ENCODE peak calls at places on chromosomes 3 and 15, in eight cellular contexts. J is heart right ventricle; I is uterus; X is CD8-positive, alpha-beta T cell; W is trophoblast cell; V is upper lobe of right lung; E is psoas muscle; K is colonic mucosa. P is an unnamed sample. For H3K4me1, the result is how much of the 10 kb centered on the place peaks cover.

GRCh38 chr15:58279654-58280053 is 141.5 kb downstream of the AQP9 start:
- DNase-seq in W (no peak), J (no peak), I (no peak), K (no peak), X (no peak), V (no peak), E (no peak), P (no peak)

GRCh38 chr3:28077566-28077965 is 163.9 kb upstream of the CMC1 start:
- DNase-seq in X (no peak), E (peak), J (peak), K (no peak), W (no peak), I (peak), V (peak), P (no peak)

GRCh38 chr15:38260077-38260476 is 7.4 kb downstream of the SPRED1 start:
- DNase-seq in W (no peak), J (no peak), I (no peak), V (no peak), E (no peak), K (no peak), X (no peak), P (no peak)

GRCh38 chr3:115912372-115912771 is 289.1 kb downstream of the GAP43 start:
- DNase-seq in J (peak), E (peak), W (no peak), K (peak), X (no peak), I (no peak), V (peak), P (no peak)

GRCh38 chr3:143280984-143281383 is 161.4 kb downstream of the CHST2 start:
- DNase-seq in W (no peak), I (no peak), J (no peak), K (no peak), V (no peak), E (no peak), X (no peak), P (no peak)

GRCh38 chr3:136189859-136190617 is 6.1 kb downstream of the MSL2 start:
- DNase-seq in E (no peak), K (no peak), J (no peak), V (no peak), W (no peak), I (no peak), X (no peak), P (no peak)

GRCh38 chr3:73625124-73625665 is 454 bp upstream of the PDZRN3 start:
- DNase-seq in I (peak), K (peak), V (no peak), W (no peak), E (peak), X (no peak), J (peak), P (no peak)

GRCh38 chr15:79170256-79170664 is 79.7 kb upstream of the RASGRF1 start:
- DNase-seq in V (no peak), W (peak), J (peak), K (no peak), E (peak), I (no peak), X (no peak), P (no peak)

GRCh38 chr3:119025390-119025789 is 9.3 kb downstream of the IGSF11 start:
- DNase-seq in W (no peak), E (no peak), K (no peak), V (no peak), J (no peak), X (no peak), I (no peak), P (no peak)

GRCh38 chr15:31391687-31392671 is 65.3 kb downstream of the KLF13 start:
- DNase-seq in J (peak), V (peak), E (peak), X (peak), I (peak), W (peak), K (peak), P (peak)

GRCh38 chr3:135393898-135394525 is 571.5 kb upstream of the PPP2R3A start:
- DNase-seq in E (no peak), X (no peak), I (no peak), J (no peak), W (no peak), K (no peak), V (no peak), P (no peak)

GRCh38 chr3:152458725-152459515 is 190.2 kb downstream of the MBNL1 start:
- DNase-seq in V (no peak), X (no peak), J (no peak), W (no peak), K (no peak), I (no peak), E (no peak), P (no peak)

GRCh38 chr3:48268381-48268935 is 27.6 kb downstream of the ZNF589 start:
- DNase-seq in I (no peak), K (peak), X (peak), W (no peak), J (no peak), V (no peak), E (no peak), P (peak)

GRCh38 chr3:94967196-94967595 is 904.3 kb downstream of the NSUN3 start:
- DNase-seq in W (no peak), E (no peak), V (no peak), K (no peak), X (no peak), J (no peak), I (no peak), P (no peak)

GRCh38 chr15:49438970-49439631 is 16.1 kb downstream of the FGF7 start:
- DNase-seq in W (no peak), X (no peak), E (no peak), J (peak), I (peak), V (no peak), K (no peak), P (no peak)

GRCh38 chr3:140128217-140129137 is 193.5 kb downstream of the CLSTN2 start:
- DNase-seq in X (no peak), V (peak), W (no peak), E (peak), J (peak), I (no peak), K (peak), P (no peak)

GRCh38 chr3:35965908-35966307 is 326.6 kb downstream of the ARPP21 start:
- DNase-seq in W (no peak), X (no peak), I (no peak), K (no peak), E (no peak), J (no peak), V (no peak), P (no peak)

GRCh38 chr15:78993257-78993930 is 48.5 kb upstream of the CTSH start:
- DNase-seq in E (no peak), J (no peak), K (no peak), X (no peak), I (no peak), W (no peak), V (no peak), P (no peak)

GRCh38 chr15:99437315-99438221 is 128.2 kb upstream of the MEF2A start:
- DNase-seq in W (no peak), E (peak), I (peak), X (no peak), V (peak), K (peak), J (no peak), P (no peak)

GRCh38 chr15:77706482-77707244 is 74.0 kb upstream of the LINGO1 start:
- DNase-seq in V (no peak), K (no peak), I (no peak), J (no peak), E (no peak), W (no peak), X (no peak), P (no peak)

GRCh38 chr15:43900964-43901363 is 74.2 kb downstream of the WDR76 start:
- DNase-seq in X (no peak), I (no peak), E (no peak), J (no peak), V (no peak), K (no peak), W (no peak), P (no peak)

GRCh38 chr15:35047528-35047927 is 37.6 kb downstream of the NANOGP8 start:
- DNase-seq in W (no peak), V (no peak), X (no peak), E (no peak), K (no peak), I (no peak), J (no peak), P (no peak)

GRCh38 chr15:26477044-26477443 is 295.8 kb downstream of the GABRB3 start:
- DNase-seq in K (no peak), I (no peak), W (no peak), V (no peak), X (no peak), E (no peak), J (no peak), P (no peak)
- H3K4me3 ChIP-seq in K (no peak), I (no peak), W (no peak), V (no peak), X (no peak), E (no peak), J (no peak), P (no peak)

DNA sequence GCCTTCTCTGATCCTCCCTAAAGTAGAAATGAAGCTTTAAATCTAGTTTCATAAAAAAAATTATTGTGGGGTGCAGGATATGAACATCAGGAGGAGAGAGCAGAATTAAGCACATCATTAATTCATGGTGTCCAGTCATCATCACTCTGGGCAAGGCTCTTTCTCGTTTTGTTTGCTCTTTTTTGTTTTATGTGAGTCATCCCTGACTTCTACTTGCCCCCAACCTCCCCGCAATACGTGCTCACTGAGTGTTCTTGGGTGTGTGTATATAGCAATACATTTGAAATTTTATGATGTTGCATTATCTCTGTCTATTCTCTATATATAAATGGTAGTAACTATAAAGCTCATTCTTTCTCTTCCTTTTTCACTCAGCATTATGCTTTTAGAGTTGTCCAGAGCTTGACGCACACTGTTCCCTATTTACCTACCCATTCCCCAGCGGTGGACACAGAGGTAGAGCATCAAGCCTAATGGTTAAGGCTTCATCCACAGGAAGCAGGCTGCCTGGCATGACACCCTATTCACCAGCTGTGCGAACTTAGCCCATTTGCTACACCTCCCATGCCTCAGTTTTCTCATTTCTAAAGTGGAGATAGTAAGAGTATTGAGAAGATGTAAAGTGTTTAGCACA is 72.3 kb downstream of the CD200R1L start:
- DNase-seq in E (no peak), J (no peak), I (no peak), V (no peak), K (no peak), X (no peak), W (no peak), P (no peak)
- H3K4me1 ChIP-seq in E (under half), J (under half), I (under half), V (under half), K (under half), X (under half), W (under half), P (under half)

GRCh38 chr3:126927846-126928245 is 55.1 kb upstream of the PLXNA1 start:
- DNase-seq in X (no peak), J (no peak), I (no peak), V (no peak), E (no peak), W (no peak), K (no peak), P (no peak)

GRCh38 chr3:126930936-126931600 is 51.8 kb upstream of the PLXNA1 start:
- DNase-seq in K (no peak), W (no peak), I (no peak), E (no peak), V (no peak), J (no peak), X (no peak), P (no peak)

GRCh38 chr3:126926684-126927404 is 56.1 kb upstream of the PLXNA1 start:
- DNase-seq in W (no peak), V (no peak), X (no peak), K (no peak), J (peak), I (peak), E (peak), P (no peak)

GRCh38 chr3:126927405-126927750 is 55.5 kb upstream of the PLXNA1 start:
- DNase-seq in K (no peak), X (no peak), W (no peak), V (no peak), J (no peak), E (no peak), I (no peak), P (no peak)

GRCh38 chr3:126928921-126929485 is 53.9 kb upstream of the PLXNA1 start:
- DNase-seq in V (no peak), X (no peak), W (peak), J (no peak), E (no peak), I (no peak), K (no peak), P (no peak)
- H3K27ac ChIP-seq in V (no peak), X (no peak), W (no peak), J (no peak), E (no peak), I (no peak), K (no peak), P (no peak)

DNA sequence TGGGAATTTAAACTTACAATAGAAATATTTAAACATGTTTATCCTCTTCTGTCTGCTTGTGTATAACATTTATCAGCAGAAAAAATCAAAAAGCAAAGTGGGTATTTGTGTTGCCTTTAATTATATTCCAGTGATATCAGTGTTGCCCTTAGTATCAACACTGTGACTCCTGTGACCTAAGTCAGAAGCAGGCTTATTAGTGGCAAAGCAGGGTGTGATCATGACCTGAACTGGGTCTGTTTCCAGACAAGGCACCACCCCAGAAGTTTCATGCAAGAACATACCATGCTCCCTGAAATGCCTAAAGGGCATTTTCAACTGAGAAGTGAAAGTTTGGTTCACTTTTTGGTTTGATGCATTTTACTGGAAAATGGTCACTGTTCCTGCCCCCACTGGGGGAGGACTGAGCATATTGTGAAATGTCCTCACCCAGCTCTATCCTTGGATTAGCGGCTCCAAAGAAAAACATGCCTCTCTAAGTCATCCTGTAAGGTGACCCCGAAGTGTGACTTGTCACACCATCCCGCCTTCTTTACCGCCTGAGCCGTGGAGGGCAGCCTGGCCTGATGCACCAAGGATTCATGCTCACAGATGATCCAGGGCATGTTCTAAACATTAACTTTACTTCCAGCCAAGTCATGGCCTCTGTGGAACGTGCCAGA is 3.1 kb upstream of the FAM240A start:
- DNase-seq in X (no peak), E (peak), J (no peak), V (no peak), I (no peak), K (no peak), W (no peak), P (no peak)
- H3K4me3 ChIP-seq in X (no peak), E (no peak), J (no peak), V (no peak), I (no peak), K (no peak), W (no peak), P (no peak)

DNA sequence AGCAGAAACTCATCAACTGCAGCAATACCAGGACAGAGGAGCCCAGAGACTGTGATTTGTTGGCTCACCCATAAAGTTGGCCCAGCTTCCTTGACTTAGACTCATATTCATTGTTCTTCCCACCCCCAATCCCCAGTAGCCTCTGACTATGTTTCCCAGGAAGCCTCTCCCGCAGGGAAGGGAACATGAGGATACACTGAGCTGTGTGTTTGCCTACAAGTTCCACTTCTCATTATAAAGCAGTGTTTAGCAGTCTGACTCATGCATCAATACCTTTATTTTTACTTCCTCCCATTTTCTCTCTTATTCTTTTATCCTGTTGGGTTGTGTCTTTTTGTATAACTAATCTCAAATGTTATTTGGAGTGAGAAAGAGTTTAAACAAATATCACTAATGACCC is 111.6 kb upstream of the PHLDB2 start:
- DNase-seq in X (no peak), J (no peak), I (no peak), V (no peak), W (no peak), K (no peak), E (no peak), P (no peak)
- H3K4me1 ChIP-seq in X (under half), J (under half), I (under half), V (under half), W (under half), K (under half), E (under half), P (under half)

DNA sequence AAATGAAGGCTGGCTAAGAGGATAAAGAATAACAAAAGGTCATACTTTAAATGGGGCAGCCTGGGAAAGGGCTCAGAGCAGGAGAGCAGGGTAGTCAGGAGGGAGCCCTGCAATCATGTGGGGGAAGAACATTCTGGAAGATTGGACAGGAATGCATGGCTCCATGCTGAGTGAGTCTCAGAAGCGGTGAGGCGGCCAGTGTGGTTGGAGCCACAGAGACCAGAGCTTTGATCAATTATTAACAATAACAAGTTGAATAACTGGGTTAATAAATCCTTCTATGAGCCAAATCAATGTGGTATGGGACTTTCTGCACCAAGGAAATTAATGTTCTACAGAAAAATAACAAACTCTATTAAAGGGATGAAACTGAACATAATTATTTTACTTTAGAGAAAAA is 57.9 kb upstream of the DCUN1D1 start:
- DNase-seq in I (no peak), V (no peak), J (no peak), E (no peak), W (no peak), X (no peak), K (no peak), P (no peak)
- H3K27ac ChIP-seq in I (no peak), V (no peak), J (no peak), E (no peak), W (no peak), X (no peak), K (no peak), P (no peak)

DNA sequence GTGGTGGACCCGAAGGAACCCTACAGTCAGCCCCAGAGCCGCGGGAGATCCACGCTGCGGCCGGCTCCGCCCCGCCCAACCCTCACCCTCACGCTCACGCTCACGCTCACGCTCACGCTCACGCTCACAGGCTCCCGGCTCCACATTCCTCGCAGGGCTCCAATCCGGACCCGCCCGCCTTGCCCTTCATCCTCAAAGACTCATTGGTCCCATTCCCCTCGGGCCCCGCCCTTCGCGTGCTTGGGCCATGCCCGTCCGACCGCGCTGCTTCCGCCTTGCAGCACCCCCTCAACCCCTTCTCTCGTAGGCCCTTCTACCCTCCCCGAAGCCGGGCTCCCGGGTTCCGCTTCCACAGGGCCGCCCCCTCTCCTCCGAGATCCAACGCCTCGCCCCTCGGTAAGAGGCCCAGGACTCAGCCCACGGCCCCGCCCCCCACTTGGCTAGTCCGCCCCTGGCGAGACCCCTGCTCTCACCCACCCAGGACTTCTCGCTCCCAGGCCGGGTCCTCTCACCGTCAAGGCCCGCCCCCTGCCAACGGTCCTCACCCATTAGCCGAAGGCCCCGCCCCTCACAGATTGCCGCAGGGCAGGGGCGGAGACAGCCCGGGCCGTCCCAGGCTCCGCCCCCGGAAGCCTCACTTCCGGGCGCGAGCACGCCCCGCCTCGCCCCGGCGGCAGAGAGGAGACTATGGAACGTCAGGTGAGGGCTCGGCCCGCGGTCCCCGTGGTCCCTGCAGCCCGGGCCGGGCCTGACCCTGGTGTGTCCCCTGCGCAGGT is at the start of gene APEH:
- DNase-seq in K (peak), X (peak), W (peak), E (peak), I (peak), J (peak), V (peak), P (peak)
- H3K4me3 ChIP-seq in K (peak), X (peak), W (peak), E (peak), I (peak), J (peak), V (peak), P (peak)